ENCODE peak calls at places on chromosomes 13 and 19, in ten cellular contexts. A is colonic mucosa; R is thoracic aorta; C is effector memory CD4-positive, alpha-beta T cell; I is vagina; L is ascending aorta; S is endodermal cell; F is right lobe of liver; Z is RWPE2; U is CD8-positive, alpha-beta memory T cell. E is an unnamed sample. For H3K4me1, the result is how much of the 10 kb centered on the place peaks cover.

GRCh38 chr13:41523396-41523795 is 66.0 kb downstream of the RGCC start:
- DNase-seq in A (no peak), R (no peak), C (no peak), I (no peak), L (no peak), S (no peak), F (no peak), Z (no peak), U (no peak), E (no peak)

GRCh38 chr13:42047561-42048322 is 706 bp upstream of the DGKH start:
- DNase-seq in A (peak), R (no peak), C (no peak), I (no peak), L (peak), S (peak), F (peak), Z (no peak), U (no peak), E (peak)

GRCh38 chr13:51733656-51734334 is 70.2 kb downstream of the DHRS12 start:
- DNase-seq in A (no peak), R (no peak), C (no peak), I (no peak), L (no peak), S (no peak), F (no peak), Z (no peak), U (no peak), E (no peak)

GRCh38 chr13:99717959-99718674 is 216.8 kb downstream of the TM9SF2 start:
- DNase-seq in A (no peak), R (no peak), C (no peak), I (no peak), L (no peak), S (no peak), F (no peak), Z (no peak), U (no peak), E (no peak)

GRCh38 chr13:100176781-100177389 is 88.0 kb downstream of the PCCA start:
- DNase-seq in A (no peak), R (no peak), C (no peak), I (no peak), L (no peak), S (no peak), F (no peak), Z (no peak), U (no peak), E (no peak)

GRCh38 chr13:41054212-41054877 is 7.0 kb upstream of the WBP4 start:
- DNase-seq in A (peak), R (no peak), C (no peak), I (no peak), L (no peak), S (no peak), F (no peak), Z (no peak), U (peak), E (no peak)

GRCh38 chr13:112893570-112894422 is 75.2 kb upstream of the MCF2L start:
- DNase-seq in A (peak), R (no peak), C (no peak), I (no peak), L (no peak), S (peak), F (peak), Z (peak), U (no peak), E (no peak)

GRCh38 chr13:109545964-109546363 is 240.4 kb downstream of the IRS2 start:
- DNase-seq in A (no peak), R (no peak), C (no peak), I (no peak), L (no peak), S (peak), F (no peak), Z (no peak), U (no peak), E (no peak)

GRCh38 chr19:42198676-42199439 is 18.6 kb downstream of the DEDD2 start:
- DNase-seq in A (peak), R (no peak), C (peak), I (no peak), L (no peak), S (peak), F (no peak), Z (no peak), U (peak), E (no peak)

GRCh38 chr19:36488816-36489138 is 584 bp downstream of the ZNF566 start:
- DNase-seq in A (no peak), R (no peak), C (no peak), I (no peak), L (no peak), S (no peak), F (no peak), Z (no peak), U (peak), E (no peak)

GRCh38 chr13:102901056-102901455 is 55.2 kb downstream of the ERCC5 start:
- DNase-seq in A (no peak), R (no peak), C (no peak), I (no peak), L (no peak), S (no peak), F (no peak), Z (no peak), U (no peak), E (no peak)

GRCh38 chr19:17259934-17260333 is 4.6 kb downstream of the USHBP1 start:
- DNase-seq in A (no peak), R (no peak), C (no peak), I (no peak), L (no peak), S (no peak), F (no peak), Z (no peak), U (no peak), E (no peak)

GRCh38 chr19:17256130-17256529 is 8.4 kb downstream of the USHBP1 start:
- DNase-seq in A (no peak), R (no peak), C (no peak), I (no peak), L (no peak), S (no peak), F (no peak), Z (no peak), U (no peak), E (no peak)

GRCh38 chr19:17259118-17259780 is 5.3 kb downstream of the USHBP1 start:
- DNase-seq in A (no peak), R (no peak), C (no peak), I (no peak), L (no peak), S (no peak), F (no peak), Z (no peak), U (no peak), E (no peak)

GRCh38 chr19:17254636-17255035 is 8.9 kb upstream of the NR2F6 start:
- DNase-seq in A (no peak), R (no peak), C (no peak), I (no peak), L (no peak), S (no peak), F (no peak), Z (no peak), U (no peak), E (no peak)

DNA sequence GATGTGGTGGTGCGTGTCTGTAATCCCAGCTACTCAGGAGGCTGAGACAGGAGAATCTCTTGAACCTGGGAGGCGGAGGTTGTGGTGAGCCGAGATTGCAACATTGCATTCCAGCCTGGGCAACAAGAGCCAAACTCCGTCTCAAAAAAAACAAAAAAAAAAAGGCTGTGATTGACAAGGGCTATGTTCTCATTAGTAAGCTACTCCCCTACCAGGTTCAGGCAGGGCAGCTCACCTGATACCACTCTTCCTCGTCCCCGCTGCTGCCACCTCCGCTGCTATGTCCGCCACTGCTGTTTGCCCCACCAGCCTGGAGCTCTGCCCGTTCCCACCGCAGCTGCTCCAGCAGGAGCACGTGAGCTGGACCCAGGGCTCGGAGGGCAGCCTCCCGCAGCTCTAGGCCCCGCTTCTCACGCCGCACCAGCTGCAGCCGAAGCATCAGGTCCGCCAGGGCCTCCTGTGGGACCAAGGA is 9.4 kb downstream of the USHBP1 start:
- DNase-seq in A (no peak), R (no peak), C (no peak), I (no peak), L (no peak), S (peak), F (no peak), Z (no peak), U (no peak), E (peak)
- H3K27ac ChIP-seq in A (no peak), R (no peak), C (no peak), I (no peak), L (no peak), S (no peak), F (no peak), Z (no peak), U (no peak), E (peak)

GRCh38 chr13:24638096-24638495 is 42.1 kb upstream of the ATP12A start:
- DNase-seq in A (no peak), R (no peak), C (no peak), I (no peak), L (no peak), S (no peak), F (no peak), Z (no peak), U (no peak), E (no peak)
- H3K4me1 ChIP-seq in A (under half), R (under half), C (under half), I (under half), L (under half), S (under half), F (under half), Z (under half), U (under half), E (under half)

GRCh38 chr19:39078436-39079200 is 5.5 kb upstream of the ACP7 start:
- DNase-seq in A (no peak), R (no peak), C (no peak), I (no peak), L (no peak), S (no peak), F (no peak), Z (peak), U (no peak), E (no peak)

GRCh38 chr19:39080431-39080830 is 3.7 kb upstream of the ACP7 start:
- DNase-seq in A (no peak), R (no peak), C (no peak), I (no peak), L (no peak), S (no peak), F (no peak), Z (no peak), U (no peak), E (no peak)

GRCh38 chr19:39074942-39075341 is 9.2 kb upstream of the ACP7 start:
- DNase-seq in A (no peak), R (no peak), C (no peak), I (no peak), L (no peak), S (no peak), F (no peak), Z (no peak), U (no peak), E (no peak)

GRCh38 chr19:39074205-39074692 is 9.9 kb upstream of the ACP7 start:
- DNase-seq in A (no peak), R (no peak), C (no peak), I (no peak), L (no peak), S (no peak), F (no peak), Z (no peak), U (no peak), E (no peak)

DNA sequence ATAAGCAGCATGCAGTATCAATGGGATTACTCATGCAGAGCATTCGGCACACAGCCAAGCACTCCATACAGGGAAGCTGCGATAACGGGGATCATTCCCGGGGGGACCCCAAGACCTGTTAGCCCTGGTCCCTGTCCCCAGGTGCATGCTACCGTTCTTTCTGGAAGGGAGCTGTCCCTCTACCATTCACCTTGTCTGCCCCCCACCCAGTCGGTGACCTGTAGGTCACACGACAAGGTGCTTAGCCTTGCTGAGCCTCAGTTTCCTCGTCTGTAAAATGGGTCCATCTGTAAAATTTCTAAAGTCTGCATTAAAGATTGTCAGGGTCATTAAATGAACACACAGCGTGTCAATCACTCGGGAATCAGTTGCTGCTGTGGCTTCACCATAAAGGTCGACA is 6.8 kb upstream of the ACP7 start:
- DNase-seq in A (no peak), R (no peak), C (no peak), I (no peak), L (no peak), S (no peak), F (no peak), Z (no peak), U (no peak), E (no peak)
- H3K27ac ChIP-seq in A (no peak), R (no peak), C (no peak), I (no peak), L (no peak), S (no peak), F (no peak), Z (no peak), U (no peak), E (no peak)

GRCh38 chr19:13019330-13019729 is 24.1 kb downstream of the NFIX start:
- DNase-seq in A (no peak), R (no peak), C (no peak), I (no peak), L (no peak), S (no peak), F (no peak), Z (no peak), U (no peak), E (no peak)

GRCh38 chr19:13020002-13020414 is 24.7 kb downstream of the NFIX start:
- DNase-seq in A (no peak), R (no peak), C (no peak), I (no peak), L (no peak), S (peak), F (no peak), Z (no peak), U (no peak), E (no peak)

GRCh38 chr19:13017306-13018036 is 22.2 kb downstream of the NFIX start:
- DNase-seq in A (no peak), R (no peak), C (no peak), I (no peak), L (no peak), S (peak), F (no peak), Z (no peak), U (no peak), E (no peak)

GRCh38 chr19:13016628-13017305 is 21.5 kb downstream of the NFIX start:
- DNase-seq in A (no peak), R (no peak), C (no peak), I (no peak), L (no peak), S (peak), F (no peak), Z (no peak), U (no peak), E (no peak)

GRCh38 chr19:13018037-13018914 is 23.0 kb downstream of the NFIX start:
- DNase-seq in A (no peak), R (no peak), C (no peak), I (no peak), L (no peak), S (peak), F (no peak), Z (no peak), U (no peak), E (peak)
- H3K4me1 ChIP-seq in A (under half), R (half or more), C (under half), I (half or more), L (under half), S (under half), F (under half), Z (under half), U (under half), E (half or more)

DNA sequence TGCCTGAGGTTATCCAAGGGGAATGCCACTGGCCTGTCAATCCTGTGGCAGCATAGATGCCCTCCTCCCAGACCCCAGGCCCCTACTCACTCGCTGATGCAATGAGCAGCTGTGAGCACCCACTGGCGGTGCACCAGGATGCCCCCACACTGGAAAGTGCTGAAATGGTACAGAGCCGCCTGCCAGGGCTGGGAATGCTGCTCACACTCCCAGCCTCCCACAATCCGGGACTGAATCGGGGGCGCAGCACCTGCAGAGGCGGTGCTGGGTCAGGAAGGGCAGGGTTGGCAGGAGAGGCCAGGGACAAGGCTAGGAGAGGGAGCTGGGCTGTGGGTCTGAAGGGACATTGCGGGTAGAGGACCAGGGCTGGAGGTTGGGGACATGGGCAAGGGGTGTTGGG is 2.0 kb downstream of the KLK1 start:
- DNase-seq in A (no peak), R (no peak), C (no peak), I (no peak), L (no peak), S (no peak), F (no peak), Z (no peak), U (no peak), E (no peak)
- H3K27ac ChIP-seq in A (peak), R (no peak), C (no peak), I (no peak), L (no peak), S (no peak), F (no peak), Z (no peak), U (peak), E (no peak)

GRCh38 chr19:8503506-8503905 is 1.1 kb upstream of the PRAM1 start:
- DNase-seq in A (no peak), R (no peak), C (no peak), I (no peak), L (no peak), S (no peak), F (no peak), Z (no peak), U (no peak), E (no peak)

GRCh38 chr19:8506402-8506957 is 4.0 kb upstream of the PRAM1 start:
- DNase-seq in A (no peak), R (no peak), C (no peak), I (no peak), L (no peak), S (peak), F (no peak), Z (no peak), U (no peak), E (no peak)

GRCh38 chr19:8501968-8502367 is 472 bp downstream of the PRAM1 start:
- DNase-seq in A (no peak), R (no peak), C (no peak), I (no peak), L (no peak), S (peak), F (no peak), Z (no peak), U (no peak), E (no peak)

GRCh38 chr19:8505680-8506401 is 3.4 kb upstream of the PRAM1 start:
- DNase-seq in A (peak), R (peak), C (peak), I (no peak), L (peak), S (peak), F (peak), Z (no peak), U (peak), E (peak)

GRCh38 chr19:8504171-8504570 is 1.7 kb upstream of the PRAM1 start:
- DNase-seq in A (no peak), R (no peak), C (no peak), I (no peak), L (no peak), S (no peak), F (no peak), Z (no peak), U (no peak), E (no peak)
- H3K4me1 ChIP-seq in A (under half), R (under half), C (under half), I (under half), L (under half), S (under half), F (under half), Z (under half), U (under half), E (under half)